ENCODE peak calls at places on chromosomes 1 and 21, in six cellular contexts. U is A549, J is H1, E is HCT116, N is SK-N-SH, C is IMR-90. A is an unnamed sample.

GRCh38 chr1:94325379-94326302 is 88.3 kb upstream of the ARHGAP29 start:
- DNase-seq in C (peak; percentile 99), J (no peak), E (peak; percentile 92), U (peak; percentile 69), N (no peak), A (no peak)

GRCh38 chr1:168252204-168252733 is 26.5 kb downstream of the SFT2D2 start:
- DNase-seq in N (no peak), J (no peak), U (no peak), C (no peak), E (no peak), A (no peak)

GRCh38 chr1:172108494-172108893 is 267.2 kb downstream of the DNM3 start:
- DNase-seq in N (no peak), C (no peak), U (no peak), E (no peak), J (no peak), A (no peak)

GRCh38 chr21:15355066-15355465 is 290.3 kb upstream of the NRIP1 start:
- DNase-seq in E (no peak), N (no peak), C (no peak), U (no peak), J (no peak), A (no peak)

GRCh38 chr1:236395780-236396664 is 1.9 kb downstream of the EDARADD start:
- DNase-seq in U (no peak), C (no peak), J (no peak), N (no peak), E (no peak), A (peak; percentile 39)

GRCh38 chr1:211348547-211348946 is 21.9 kb downstream of the TRAF5 start:
- DNase-seq in E (no peak), U (no peak), N (no peak), C (no peak), J (no peak), A (no peak)

GRCh38 chr1:38235705-38236104 is 189.1 kb upstream of the POU3F1 start:
- DNase-seq in J (no peak), C (peak; percentile 58), U (no peak), E (no peak), N (no peak), A (no peak)

GRCh38 chr1:87969040-87969439 is 640.4 kb downstream of the LMO4 start:
- DNase-seq in E (no peak), N (no peak), U (no peak), J (no peak), C (no peak), A (no peak)

GRCh38 chr1:43525995-43526394 is 4.7 kb upstream of the PTPRF start:
- DNase-seq in N (no peak), U (peak; percentile 54), E (peak; percentile 67), J (no peak), C (peak; percentile 67), A (no peak)

GRCh38 chr1:28915036-28915895 is 897 bp downstream of the EPB41 start:
- DNase-seq in J (no peak), C (peak; percentile 41), U (no peak), N (peak; percentile 44), E (no peak), A (no peak)

GRCh38 chr1:189859385-189859977 is 618.2 kb downstream of the BRINP3 start:
- DNase-seq in N (peak; percentile 3), J (peak; percentile 29), E (peak; percentile 3), U (peak; percentile 3), C (no peak), A (peak; percentile 26)

GRCh38 chr1:7912743-7913557 is 27.7 kb downstream of the TNFRSF9 start:
- DNase-seq in E (peak; percentile 33), J (peak; percentile 3), C (no peak), N (no peak), U (no peak), A (peak; percentile 31)

GRCh38 chr1:170807432-170807831 is 127.9 kb upstream of the MROH9 start:
- DNase-seq in C (peak; percentile 84), U (no peak), N (no peak), E (peak; percentile 56), J (no peak), A (no peak)

GRCh38 chr1:184289825-184290550 is 96.8 kb upstream of the C1orf21 start:
- DNase-seq in U (no peak), E (peak; percentile 8), N (no peak), C (no peak), J (no peak), A (no peak)

GRCh38 chr1:153842006-153842471 is 66.8 kb downstream of the SLC27A3 start:
- DNase-seq in N (no peak), J (no peak), U (no peak), E (no peak), C (peak; percentile 12), A (no peak)

GRCh38 chr1:235910357-235911299 is 43.9 kb upstream of the LYST start:
- DNase-seq in E (peak; percentile 93), C (peak; percentile 97), U (peak; percentile 94), N (peak; percentile 50), J (peak; percentile 53), A (no peak)

GRCh38 chr1:151998611-151999362 is 5.1 kb upstream of the S100A10 start:
- DNase-seq in E (no peak), C (peak; percentile 44), N (no peak), U (no peak), J (no peak), A (no peak)

GRCh38 chr1:73674945-73675561 is 522.9 kb downstream of the LRRIQ3 start:
- DNase-seq in J (no peak), C (no peak), E (no peak), U (no peak), N (peak; percentile 14), A (no peak)

GRCh38 chr1:48222501-48223242 is at the start of gene SLC5A9:
- DNase-seq in N (no peak), E (no peak), U (no peak), J (no peak), C (no peak), A (no peak)

GRCh38 chr1:184036517-184036949 is 995 bp downstream of the COLGALT2 start:
- DNase-seq in N (peak; percentile 80), C (no peak), E (no peak), J (no peak), U (no peak), A (peak; percentile 53)

GRCh38 chr1:93704063-93704462 is 22.4 kb upstream of the BCAR3 start:
- DNase-seq in J (no peak), N (no peak), U (no peak), C (no peak), E (no peak), A (no peak)

GRCh38 chr1:57474097-57474750 is 50.4 kb upstream of the DAB1 start:
- DNase-seq in U (no peak), E (no peak), C (peak; percentile 68), J (no peak), N (no peak), A (no peak)

GRCh38 chr1:234186037-234186688 is 187.1 kb upstream of the COA6 start:
- DNase-seq in J (no peak), U (peak; percentile 69), N (no peak), E (peak; percentile 92), C (peak; percentile 42), A (no peak)

GRCh38 chr1:216600730-216601426 is 122.4 kb downstream of the ESRRG start:
- DNase-seq in J (peak; percentile 38), N (peak; percentile 88), U (peak; percentile 74), C (peak; percentile 78), E (no peak), A (no peak)

GRCh38 chr1:33324677-33325417 is 3.9 kb upstream of the A3GALT2 start:
- DNase-seq in J (no peak), E (no peak), C (no peak), U (no peak), N (no peak), A (no peak)

GRCh38 chr1:171434717-171435346 is 50.5 kb upstream of the PRRC2C start:
- DNase-seq in E (no peak), C (peak; percentile 84), U (peak; percentile 10), N (no peak), J (no peak), A (no peak)

GRCh38 chr1:237539055-237539454 is 351.7 kb downstream of the ZP4 start:
- DNase-seq in E (no peak), C (no peak), J (no peak), U (no peak), N (no peak), A (no peak)

GRCh38 chr1:17016317-17016661 is 4.6 kb upstream of the ATP13A2 start:
- DNase-seq in J (no peak), C (peak; percentile 76), U (no peak), E (no peak), N (no peak), A (no peak)

GRCh38 chr1:94182191-94182590 is 55.2 kb downstream of the ARHGAP29 start:
- DNase-seq in U (no peak), N (no peak), E (no peak), C (no peak), J (no peak), A (no peak)

GRCh38 chr1:171984850-171985485 is 143.7 kb downstream of the DNM3 start:
- DNase-seq in E (peak; percentile 29), J (no peak), N (peak; percentile 19), C (peak; percentile 49), U (peak; percentile 24), A (peak; percentile 34)

GRCh38 chr1:214281030-214281901 is at the start of gene SMYD2:
- DNase-seq in C (peak; percentile 35), N (peak; percentile 93), E (peak; percentile 36), U (peak; percentile 53), J (no peak), A (peak; percentile 96)

GRCh38 chr21:45831991-45832740 is 149.4 kb upstream of the COL6A1 start:
- DNase-seq in C (peak; percentile 71), U (no peak), J (no peak), N (no peak), E (no peak), A (no peak)

GRCh38 chr21:33611006-33611744 is 22.7 kb upstream of the DONSON start:
- DNase-seq in U (no peak), N (no peak), J (no peak), E (no peak), C (no peak), A (no peak)

DNA sequence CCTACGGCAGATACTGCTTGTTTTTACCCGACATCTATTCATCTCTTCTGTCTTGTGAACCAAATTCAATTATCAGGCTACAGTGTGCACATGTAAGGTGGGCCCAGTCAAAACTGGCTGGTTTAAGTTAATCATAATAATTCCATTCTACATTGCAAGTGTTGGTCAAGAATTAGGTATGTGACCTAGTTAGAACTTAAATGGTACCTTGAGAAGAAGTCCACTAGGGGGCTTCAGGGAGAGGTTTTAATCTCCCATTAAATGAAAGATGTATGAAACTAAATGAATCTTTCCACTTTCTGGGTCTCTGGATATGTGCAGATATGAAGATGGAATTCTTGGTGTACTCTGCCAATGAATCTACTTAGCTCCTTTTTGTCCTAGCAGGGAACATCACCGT is 187.1 kb downstream of the CDC42BPA start:
- DNase-seq in N (peak; percentile 34), J (no peak), C (peak; percentile 54), U (peak; percentile 34), E (peak; percentile 15), A (no peak)
- TF ChIP-seq RAD21 in N (peak; percentile 45), J (peak; percentile 25), C (peak; percentile 57), U (peak; percentile 47), E (peak; percentile 51), A (no peak)

GRCh38 chr1:150235436-150235851 is 468 bp downstream of the ANP32E start:
- DNase-seq in N (peak; percentile 64), U (peak; percentile 47), E (no peak), C (no peak), J (no peak), A (peak; percentile 45)
- TF ChIP-seq RAD21 in N (no peak), U (no peak), E (no peak), C (no peak), J (no peak), A (no peak)

GRCh38 chr1:177092001-177092400 is 72.5 kb downstream of the ASTN1 start:
- DNase-seq in E (no peak), C (no peak), N (no peak), J (no peak), U (no peak), A (no peak)
- TF ChIP-seq RAD21 in E (no peak), C (no peak), N (no peak), J (no peak), U (no peak), A (no peak)

GRCh38 chr1:224273651-224274050 is 56.3 kb downstream of the NVL start:
- DNase-seq in N (no peak), C (peak; percentile 87), U (no peak), J (no peak), E (no peak), A (no peak)
- TF ChIP-seq RAD21 in N (no peak), C (no peak), U (no peak), J (no peak), E (no peak), A (no peak)

A was measured in K562.